ENCODE peak calls at places on chromosomes 16 and 17, in five cellular contexts. One of them, this sample, is unnamed.

GRCh38 chr16:68331879-68332410 is 21.1 kb downstream of the PRMT7 start:
- DNase-seq in endodermal cell: no peak
- DNase-seq in sigmoid colon: no peak
- DNase-seq in ovary: no peak
- DNase-seq in fibroblast of the aortic adventitia: peak; percentile 65
- DNase-seq in this sample: no peak

GRCh38 chr16:73840710-73841109 is 455.9 kb upstream of the PSMD7 start:
- DNase-seq in fibroblast of the aortic adventitia: no peak
- DNase-seq in endodermal cell: no peak
- DNase-seq in ovary: no peak
- DNase-seq in sigmoid colon: no peak
- DNase-seq in this sample: no peak

GRCh38 chr17:82862758-82863645 is 23.2 kb upstream of the ZNF750 start:
- DNase-seq in fibroblast of the aortic adventitia: no peak
- DNase-seq in ovary: no peak
- DNase-seq in sigmoid colon: no peak
- DNase-seq in endodermal cell: no peak
- DNase-seq in this sample: no peak

GRCh38 chr17:73863761-73864535 is 219.7 kb upstream of the SDK2 start:
- DNase-seq in sigmoid colon: no peak
- DNase-seq in ovary: no peak
- DNase-seq in endodermal cell: no peak
- DNase-seq in fibroblast of the aortic adventitia: no peak
- DNase-seq in this sample: no peak

GRCh38 chr17:27495460-27495859 is 39.2 kb downstream of the KSR1 start:
- DNase-seq in sigmoid colon: no peak
- DNase-seq in endodermal cell: no peak
- DNase-seq in fibroblast of the aortic adventitia: no peak
- DNase-seq in ovary: no peak
- DNase-seq in this sample: no peak

GRCh38 chr16:4071686-4072561 is 44.3 kb downstream of the ADCY9 start:
- DNase-seq in endodermal cell: no peak
- DNase-seq in fibroblast of the aortic adventitia: no peak
- DNase-seq in sigmoid colon: peak; percentile 9
- DNase-seq in ovary: no peak
- DNase-seq in this sample: no peak

GRCh38 chr16:68781784-68782183 is 44.7 kb downstream of the CDH1 start:
- DNase-seq in sigmoid colon: no peak
- DNase-seq in ovary: no peak
- DNase-seq in fibroblast of the aortic adventitia: no peak
- DNase-seq in endodermal cell: no peak
- DNase-seq in this sample: no peak

GRCh38 chr16:31363721-31364120 is 8.7 kb downstream of the ITGAX start:
- DNase-seq in fibroblast of the aortic adventitia: no peak
- DNase-seq in endodermal cell: no peak
- DNase-seq in ovary: no peak
- DNase-seq in sigmoid colon: no peak
- DNase-seq in this sample: peak; percentile 11

GRCh38 chr16:30434852-30435251 is 5.0 kb upstream of the DCTPP1 start:
- DNase-seq in fibroblast of the aortic adventitia: no peak
- DNase-seq in endodermal cell: no peak
- DNase-seq in sigmoid colon: no peak
- DNase-seq in ovary: no peak
- DNase-seq in this sample: no peak

GRCh38 chr17:49471089-49471683 is 23.9 kb upstream of the NGFR start:
- DNase-seq in ovary: no peak
- DNase-seq in sigmoid colon: no peak
- DNase-seq in fibroblast of the aortic adventitia: peak; percentile 17
- DNase-seq in endodermal cell: peak; percentile 86
- DNase-seq in this sample: no peak

GRCh38 chr16:80507538-80507937 is 33.3 kb upstream of the DYNLRB2 start:
- DNase-seq in fibroblast of the aortic adventitia: no peak
- DNase-seq in ovary: no peak
- DNase-seq in endodermal cell: no peak
- DNase-seq in sigmoid colon: no peak
- DNase-seq in this sample: no peak

GRCh38 chr17:80359422-80360110 is 55.4 kb upstream of the ENDOV start:
- DNase-seq in ovary: peak; percentile 50
- DNase-seq in sigmoid colon: peak; percentile 21
- DNase-seq in endodermal cell: no peak
- DNase-seq in fibroblast of the aortic adventitia: no peak
- DNase-seq in this sample: no peak

GRCh38 chr17:66885417-66885816 is 50.5 kb downstream of the CACNG5 start:
- DNase-seq in fibroblast of the aortic adventitia: no peak
- DNase-seq in ovary: no peak
- DNase-seq in sigmoid colon: no peak
- DNase-seq in endodermal cell: no peak
- DNase-seq in this sample: no peak

GRCh38 chr16:57186630-57187507 is 740 bp downstream of the RSPRY1 start:
- DNase-seq in fibroblast of the aortic adventitia: peak; percentile 43
- DNase-seq in sigmoid colon: no peak
- DNase-seq in ovary: peak; percentile 29
- DNase-seq in endodermal cell: peak; percentile 71
- DNase-seq in this sample: no peak

GRCh38 chr16:85382717-85383118 is 230.4 kb upstream of the GSE1 start:
- DNase-seq in sigmoid colon: no peak
- DNase-seq in ovary: no peak
- DNase-seq in endodermal cell: no peak
- DNase-seq in fibroblast of the aortic adventitia: no peak
- DNase-seq in this sample: no peak

GRCh38 chr16:57531635-57532220 is 4.6 kb downstream of the CCDC102A start:
- DNase-seq in endodermal cell: peak; percentile 31
- DNase-seq in ovary: no peak
- DNase-seq in fibroblast of the aortic adventitia: no peak
- DNase-seq in sigmoid colon: peak; percentile 46
- DNase-seq in this sample: peak; percentile 8

GRCh38 chr17:50034504-50035364 is 21.2 kb upstream of the ITGA3 start:
- DNase-seq in endodermal cell: peak; percentile 68
- DNase-seq in fibroblast of the aortic adventitia: no peak
- DNase-seq in sigmoid colon: no peak
- DNase-seq in ovary: no peak
- DNase-seq in this sample: no peak

GRCh38 chr17:45425125-45425983 is 7.3 kb downstream of the ARHGAP27 start:
- DNase-seq in ovary: no peak
- DNase-seq in endodermal cell: peak; percentile 99
- DNase-seq in sigmoid colon: no peak
- DNase-seq in fibroblast of the aortic adventitia: peak; percentile 35
- DNase-seq in this sample: no peak
- TF ChIP-seq CTCF in ovary: no peak
- TF ChIP-seq CTCF in endodermal cell: peak; percentile 74
- TF ChIP-seq CTCF in sigmoid colon: no peak
- TF ChIP-seq CTCF in fibroblast of the aortic adventitia: peak; percentile 37
- TF ChIP-seq CTCF in this sample: no peak

GRCh38 chr17:42553161-42553818 is 567 bp downstream of the HSD17B1 start:
- DNase-seq in endodermal cell: peak; percentile 88
- DNase-seq in sigmoid colon: no peak
- DNase-seq in fibroblast of the aortic adventitia: no peak
- DNase-seq in ovary: peak; percentile 48
- DNase-seq in this sample: no peak
- TF ChIP-seq CTCF in endodermal cell: peak; percentile 38
- TF ChIP-seq CTCF in sigmoid colon: no peak
- TF ChIP-seq CTCF in fibroblast of the aortic adventitia: no peak
- TF ChIP-seq CTCF in ovary: no peak
- TF ChIP-seq CTCF in this sample: no peak

GRCh38 chr17:1872976-1873375 is 43.2 kb downstream of the RPA1 start:
- DNase-seq in sigmoid colon: no peak
- DNase-seq in fibroblast of the aortic adventitia: no peak
- DNase-seq in ovary: no peak
- DNase-seq in endodermal cell: no peak
- DNase-seq in this sample: no peak

GRCh38 chr17:1870592-1870991 is 40.8 kb downstream of the RPA1 start:
- DNase-seq in endodermal cell: no peak
- DNase-seq in sigmoid colon: no peak
- DNase-seq in fibroblast of the aortic adventitia: no peak
- DNase-seq in ovary: no peak
- DNase-seq in this sample: no peak

GRCh38 chr17:1871743-1872142 is 41.9 kb downstream of the RPA1 start:
- DNase-seq in ovary: no peak
- DNase-seq in fibroblast of the aortic adventitia: no peak
- DNase-seq in sigmoid colon: no peak
- DNase-seq in endodermal cell: no peak
- DNase-seq in this sample: no peak

GRCh38 chr17:1873418-1873817 is 43.6 kb downstream of the RPA1 start:
- DNase-seq in ovary: no peak
- DNase-seq in sigmoid colon: no peak
- DNase-seq in endodermal cell: no peak
- DNase-seq in fibroblast of the aortic adventitia: no peak
- DNase-seq in this sample: no peak

DNA sequence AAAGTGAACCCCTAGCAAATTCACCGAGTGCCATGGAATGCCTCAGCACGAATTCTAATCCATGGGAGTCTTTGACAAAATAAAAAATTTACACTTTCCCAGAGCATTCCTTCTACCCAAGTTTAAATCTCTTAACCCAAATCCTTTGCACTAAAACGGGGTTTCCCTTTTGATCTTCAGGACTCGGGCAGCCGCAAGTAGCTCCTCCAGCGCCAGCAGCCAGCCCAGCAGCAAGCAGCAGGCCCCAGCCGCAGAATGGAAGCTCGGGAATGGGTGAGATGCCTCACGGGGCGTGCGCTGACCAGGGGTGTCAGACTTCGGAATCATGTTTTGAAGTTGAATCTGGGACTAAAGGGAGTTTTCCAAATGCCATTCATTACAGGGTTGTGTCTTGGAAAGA is 42.4 kb downstream of the RPA1 start:
- DNase-seq in ovary: no peak
- DNase-seq in sigmoid colon: no peak
- DNase-seq in fibroblast of the aortic adventitia: no peak
- DNase-seq in endodermal cell: no peak
- DNase-seq in this sample: no peak
- TF ChIP-seq CTCF in ovary: no peak
- TF ChIP-seq CTCF in sigmoid colon: no peak
- TF ChIP-seq CTCF in fibroblast of the aortic adventitia: no peak
- TF ChIP-seq CTCF in endodermal cell: no peak
- TF ChIP-seq CTCF in this sample: no peak

DNA sequence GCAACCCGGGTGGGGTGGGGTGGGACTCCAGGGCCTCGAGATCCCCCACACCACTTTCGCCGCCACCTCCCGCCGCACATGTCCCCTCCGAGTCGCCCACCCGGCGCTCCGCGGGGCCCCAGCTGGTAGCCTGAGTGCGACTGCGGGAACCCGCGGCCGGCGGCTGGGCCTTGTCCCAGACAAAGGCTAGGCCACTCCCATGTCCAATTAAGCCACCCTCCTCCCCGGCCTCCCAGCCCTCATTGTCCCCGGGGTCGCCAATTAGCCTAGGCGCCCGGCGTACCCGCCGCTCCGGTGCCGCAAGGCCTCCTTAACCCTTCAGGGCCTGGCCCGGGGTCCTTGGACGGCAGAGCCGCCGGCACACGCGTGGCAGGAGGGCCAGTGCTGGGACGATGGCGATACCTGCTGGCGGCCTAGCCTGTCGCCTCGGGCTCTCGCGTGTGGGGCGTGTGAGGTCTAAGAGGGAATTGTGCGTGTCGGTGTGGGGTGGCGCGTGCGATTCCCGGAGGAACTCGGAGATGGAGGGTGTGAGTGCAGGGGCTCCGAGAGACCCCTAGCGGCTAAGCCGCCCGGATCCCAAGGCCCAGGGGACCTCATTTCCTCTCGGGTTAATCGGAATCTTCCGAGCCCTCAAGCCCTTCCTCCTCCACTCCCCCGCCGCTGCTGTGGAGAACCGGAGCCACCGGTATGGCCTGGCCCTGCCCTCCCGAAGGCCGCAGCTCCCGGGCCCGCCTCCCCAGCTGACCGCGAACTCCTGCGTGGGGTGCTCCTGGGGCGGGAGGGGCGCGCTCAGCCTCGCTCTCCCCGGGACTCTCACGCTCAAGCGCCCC is 11.7 kb downstream of the TBX2 start:
- DNase-seq in fibroblast of the aortic adventitia: peak; percentile 44
- DNase-seq in ovary: peak; percentile 71
- DNase-seq in sigmoid colon: peak; percentile 76
- DNase-seq in endodermal cell: peak; percentile 94
- DNase-seq in this sample: no peak
- TF ChIP-seq CTCF in fibroblast of the aortic adventitia: peak; percentile 14
- TF ChIP-seq CTCF in ovary: no peak
- TF ChIP-seq CTCF in sigmoid colon: no peak
- TF ChIP-seq CTCF in endodermal cell: peak; percentile 54
- TF ChIP-seq CTCF in this sample: no peak

GRCh38 chr17:9256361-9256943 is 235.1 kb downstream of the NTN1 start:
- DNase-seq in sigmoid colon: no peak
- DNase-seq in ovary: no peak
- DNase-seq in fibroblast of the aortic adventitia: no peak
- DNase-seq in endodermal cell: no peak
- DNase-seq in this sample: no peak
- TF ChIP-seq CTCF in sigmoid colon: no peak
- TF ChIP-seq CTCF in ovary: no peak
- TF ChIP-seq CTCF in fibroblast of the aortic adventitia: no peak
- TF ChIP-seq CTCF in endodermal cell: no peak
- TF ChIP-seq CTCF in this sample: no peak